ENCODE peak calls at places on chromosomes 1 and 21, in five cellular contexts. I, Q, L, U and D are unnamed samples.
A peak's percentile ranks its signal among the peaks of the same experiment; 100 is the strongest.

GRCh38 chr1:61534847-61535246 is 190.1 kb downstream of the TM2D1 start:
- DNase-seq in U (no peak), I (no peak), L (no peak), Q (no peak), D (no peak)

GRCh38 chr1:46549697-46550681 is 1.5 kb downstream of the KNCN start:
- DNase-seq in U (no peak), Q (no peak), L (peak; percentile 46), I (no peak), D (peak; percentile 45)

GRCh38 chr1:68104155-68104554 is 53.7 kb upstream of the DIRAS3 start:
- DNase-seq in Q (peak; percentile 57), I (no peak), L (peak; percentile 94), U (no peak), D (no peak)

GRCh38 chr1:48526045-48526714 is 54.2 kb upstream of the SPATA6 start:
- DNase-seq in U (no peak), Q (peak; percentile 18), I (no peak), L (peak; percentile 35), D (no peak)

GRCh38 chr1:6260433-6260934 is 414 bp downstream of the GPR153 start:
- DNase-seq in Q (no peak), L (no peak), I (no peak), U (no peak), D (peak; percentile 26)

GRCh38 chr1:869499-870244 is 54.1 kb upstream of the SAMD11 start:
- DNase-seq in Q (peak; percentile 13), U (peak; percentile 36), L (peak; percentile 7), I (peak; percentile 88), D (peak; percentile 82)

GRCh38 chr1:45958317-45958716 is 154.9 kb downstream of the MAST2 start:
- DNase-seq in Q (no peak), L (no peak), U (no peak), I (no peak), D (no peak)

GRCh38 chr1:214439352-214440119 is 111.9 kb downstream of the PTPN14 start:
- DNase-seq in U (peak; percentile 82), I (no peak), L (peak; percentile 97), Q (no peak), D (no peak)

GRCh38 chr1:59295603-59296002 is 1.3 kb upstream of the FGGY start:
- DNase-seq in U (no peak), I (no peak), L (no peak), Q (no peak), D (no peak)

GRCh38 chr1:237041461-237041794 is 556 bp upstream of the RYR2 start:
- DNase-seq in Q (no peak), I (no peak), U (no peak), L (no peak), D (no peak)

GRCh38 chr1:16196874-16197273 is 15.6 kb downstream of the ARHGEF19 start:
- DNase-seq in I (no peak), U (no peak), L (no peak), Q (no peak), D (no peak)

GRCh38 chr21:45332981-45333582 is 45.4 kb upstream of the POFUT2 start:
- DNase-seq in L (no peak), I (peak; percentile 56), U (no peak), Q (no peak), D (no peak)

GRCh38 chr1:51326839-51327238 is 3.5 kb downstream of the TTC39A start:
- DNase-seq in U (no peak), Q (no peak), I (peak; percentile 26), L (no peak), D (no peak)

GRCh38 chr1:243244420-243244819 is 10.7 kb downstream of the CEP170 start:
- DNase-seq in U (no peak), I (no peak), Q (no peak), L (no peak), D (no peak)

GRCh38 chr1:232894436-232894835 is 56.0 kb upstream of the NTPCR start:
- DNase-seq in U (no peak), I (no peak), L (no peak), Q (no peak), D (no peak)

GRCh38 chr21:38165466-38166213 is 91.2 kb upstream of the KCNJ15 start:
- DNase-seq in Q (peak; percentile 72), L (peak; percentile 59), U (no peak), I (no peak), D (no peak)

GRCh38 chr1:12376236-12377064 is 146.6 kb downstream of the VPS13D start:
- DNase-seq in L (no peak), I (no peak), U (no peak), Q (no peak), D (no peak)

DNA sequence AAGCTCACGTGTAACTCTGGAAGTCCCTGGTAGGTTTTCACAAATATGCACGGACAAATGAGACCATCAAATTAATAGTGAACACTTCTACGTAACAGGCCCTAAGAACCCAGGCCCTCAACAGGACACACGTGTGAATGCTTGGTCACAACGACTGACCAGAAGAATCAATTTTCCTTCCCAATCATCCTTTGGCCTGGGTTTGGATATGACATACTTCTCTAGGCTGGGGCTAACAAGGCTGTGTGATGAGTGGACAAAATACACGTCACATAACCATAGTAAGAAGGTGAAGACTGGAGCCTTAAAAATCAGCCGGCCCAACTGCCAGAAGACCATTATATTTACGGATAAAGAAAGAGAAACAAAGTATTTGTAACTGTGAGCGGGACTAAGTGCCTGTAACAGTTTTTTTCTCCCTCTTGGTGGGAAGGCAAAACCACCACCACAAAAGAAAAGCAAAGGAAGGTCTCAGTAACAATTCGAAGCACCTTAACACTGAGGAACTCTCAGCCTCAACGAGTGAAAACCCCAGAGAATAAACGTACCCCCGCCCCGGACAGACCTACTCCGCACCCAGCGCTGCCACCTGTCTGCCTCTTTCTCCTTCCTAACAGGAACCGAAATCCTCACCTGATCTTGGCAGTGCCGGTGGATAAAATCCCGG is 450 bp downstream of the SDE2 start:
- DNase-seq in Q (peak; percentile 21), I (no peak), L (peak; percentile 57), U (no peak), D (no peak)
- TF ChIP-seq CTCF in Q (no peak), I (no peak), L (no peak), U (no peak), D (no peak)

DNA sequence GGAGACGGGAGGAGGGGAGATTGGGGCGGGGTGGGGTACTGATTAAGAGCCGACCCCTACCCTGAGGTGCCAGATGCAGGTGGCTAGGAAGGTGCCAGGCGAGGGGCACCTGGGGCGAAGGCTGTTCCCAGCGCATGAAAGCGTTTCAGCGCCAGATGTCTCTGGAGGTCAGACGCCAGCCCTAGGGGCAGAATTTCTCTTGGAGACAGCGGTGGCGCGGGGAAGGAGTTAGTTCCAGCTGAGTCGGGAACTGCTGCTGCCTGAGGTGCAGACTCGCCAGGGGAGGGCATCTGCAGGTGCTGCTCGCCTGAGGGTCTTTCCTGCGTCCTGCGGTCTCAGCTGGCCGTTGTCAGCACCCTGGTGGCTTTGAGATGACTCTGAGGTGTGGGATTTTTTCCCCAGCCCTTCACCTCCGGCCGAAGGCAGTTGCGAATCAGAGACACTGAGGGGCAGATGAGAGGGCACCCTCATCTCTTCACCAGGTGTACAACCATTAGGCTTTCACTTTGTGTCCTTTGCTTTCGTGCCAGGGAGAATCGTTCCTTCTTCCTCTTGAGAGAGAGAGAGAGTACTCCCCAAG is 539 bp downstream of the CGN start:
- DNase-seq in U (no peak), L (no peak), Q (no peak), I (peak; percentile 60), D (peak; percentile 29)
- TF ChIP-seq CTCF in U (no peak), L (no peak), Q (no peak), I (no peak), D (no peak)

DNA sequence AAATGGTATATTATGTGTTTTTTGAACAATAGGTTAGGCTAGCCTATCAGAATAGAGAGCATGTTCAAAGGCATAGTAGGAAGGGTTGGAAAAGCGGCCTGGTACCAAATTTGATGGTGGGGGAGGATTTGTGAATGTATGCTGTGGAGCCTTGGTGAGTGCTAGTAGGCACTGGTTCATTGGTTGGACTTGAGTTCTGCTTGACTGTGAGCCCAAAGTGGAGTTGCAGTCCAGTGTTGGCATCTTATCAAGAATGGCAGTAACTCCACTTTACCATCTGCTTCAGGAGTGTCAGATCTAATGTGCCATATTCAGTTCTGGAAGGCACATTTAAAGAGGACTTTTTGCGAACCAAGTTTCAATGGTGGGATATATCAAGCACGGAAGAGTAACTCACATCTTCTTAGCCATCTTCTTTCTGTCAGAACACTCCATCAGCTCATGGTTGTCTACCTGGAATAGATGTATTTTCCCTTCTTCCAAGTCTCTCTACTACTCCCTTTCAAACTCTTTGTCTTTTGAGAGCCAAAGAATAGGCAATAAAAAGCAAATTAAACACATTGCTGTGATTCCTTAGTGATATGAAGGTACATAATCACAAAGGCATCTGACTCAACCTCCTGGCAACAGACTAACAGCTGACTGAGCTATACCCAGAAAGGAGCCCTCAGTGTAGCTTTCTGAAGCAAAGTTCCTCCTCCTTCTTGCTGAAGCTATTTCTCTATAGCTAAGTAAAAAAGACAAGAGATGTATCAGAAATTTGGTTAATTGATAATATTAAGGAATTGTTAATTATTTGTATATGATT is 21.7 kb downstream of the LRRC8B start:
- DNase-seq in L (peak; percentile 39), Q (peak; percentile 40), I (no peak), U (no peak), D (no peak)
- TF ChIP-seq CTCF in L (no peak), Q (no peak), I (no peak), U (no peak), D (no peak)

DNA sequence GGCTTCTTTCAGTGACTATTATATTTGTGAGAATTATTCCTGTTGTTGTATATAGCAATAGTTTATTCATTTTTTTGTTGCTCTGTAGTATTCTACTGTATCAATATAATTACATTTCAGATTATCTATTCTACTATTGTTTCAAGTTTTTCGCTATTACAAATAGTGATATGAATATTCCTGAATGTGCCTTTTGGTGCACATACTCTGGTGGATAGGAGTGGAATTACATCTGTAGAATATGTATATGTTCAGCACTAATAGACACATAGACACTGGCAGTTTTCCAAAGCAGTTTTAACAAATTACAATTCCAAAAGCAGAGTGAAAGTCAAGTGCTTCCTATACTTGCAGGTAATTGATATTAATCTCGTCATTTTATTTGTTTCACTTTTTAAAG is 696.2 kb upstream of the PRMT6 start:
- DNase-seq in L (no peak), I (no peak), U (no peak), Q (no peak), D (no peak)
- TF ChIP-seq CTCF in L (no peak), I (no peak), U (no peak), Q (no peak), D (no peak)